ENCODE peak calls at places on chromosome 18, in ten cellular contexts. G is psoas muscle, R is SK-N-SH, V is uterus, D is H1, Z is cardiac muscle cell, C is pancreas, X is esophagus squamous epithelium, T is heart left ventricle, B is GM23338. H is an unnamed sample.

GRCh38 chr18:32383040-32383819 is 87.5 kb downstream of the GAREM1 start:
- DNase-seq in V (no peak), C (peak; percentile 56), B (no peak), G (no peak), X (no peak), T (no peak), D (no peak), R (no peak), Z (peak; percentile 93), H (no peak)

GRCh38 chr18:40417501-40417900 is 1537.5 kb upstream of the PIK3C3 start:
- DNase-seq in T (no peak), X (no peak), B (no peak), Z (no peak), G (no peak), V (no peak), C (no peak), R (no peak), D (no peak), H (no peak)

GRCh38 chr18:80253236-80253635 is 5.9 kb upstream of the PARD6G start:
- DNase-seq in C (peak; percentile 5), G (no peak), T (no peak), B (no peak), X (no peak), R (no peak), D (no peak), Z (no peak), V (no peak), H (no peak)

GRCh38 chr18:12046751-12047335 is 46.8 kb upstream of the ANKRD62 start:
- DNase-seq in D (no peak), X (no peak), G (no peak), R (no peak), B (peak; percentile 45), T (no peak), V (no peak), C (peak; percentile 15), Z (no peak), H (no peak)

GRCh38 chr18:5418985-5419495 is 123.5 kb upstream of the ZBTB14 start:
- DNase-seq in C (no peak), Z (peak; percentile 42), X (no peak), G (no peak), R (no peak), B (no peak), T (no peak), V (no peak), D (no peak), H (no peak)

GRCh38 chr18:74498712-74499629 is 2.8 kb downstream of the CNDP2 start:
- DNase-seq in G (no peak), D (no peak), B (no peak), C (peak; percentile 31), V (no peak), X (peak; percentile 26), R (no peak), Z (no peak), T (peak; percentile 52), H (peak; percentile 85)

GRCh38 chr18:5582054-5582453 is 38.3 kb upstream of the EPB41L3 start:
- DNase-seq in G (no peak), R (no peak), Z (peak; percentile 61), V (peak; percentile 19), D (no peak), X (no peak), T (no peak), B (peak; percentile 71), C (no peak), H (no peak)

GRCh38 chr18:58005036-58005435 is 39.0 kb upstream of the NEDD4L start:
- DNase-seq in R (no peak), T (no peak), Z (no peak), C (no peak), B (no peak), V (no peak), D (no peak), X (no peak), G (no peak), H (no peak)

GRCh38 chr18:44680271-44681038 is at the start of gene SETBP1:
- DNase-seq in V (peak; percentile 87), X (peak; percentile 19), C (peak; percentile 73), T (peak; percentile 82), B (peak; percentile 62), Z (peak; percentile 58), R (peak; percentile 84), G (peak; percentile 89), D (no peak), H (peak; percentile 95)

GRCh38 chr18:44679056-44679911 is 1.4 kb upstream of the SETBP1 start:
- DNase-seq in C (peak; percentile 87), Z (peak; percentile 91), B (peak; percentile 81), T (peak; percentile 93), X (peak; percentile 37), R (peak; percentile 86), G (peak; percentile 92), V (peak; percentile 90), D (peak; percentile 46), H (peak; percentile 94)

GRCh38 chr18:44678725-44679055 is 2.0 kb upstream of the SETBP1 start:
- DNase-seq in V (no peak), X (no peak), G (no peak), C (no peak), B (no peak), T (no peak), R (no peak), D (no peak), Z (no peak), H (no peak)

GRCh38 chr18:44681039-44681595 is 429 bp downstream of the SETBP1 start:
- DNase-seq in B (no peak), G (no peak), V (peak; percentile 30), T (no peak), C (no peak), R (peak; percentile 35), D (no peak), X (no peak), Z (no peak), H (no peak)

DNA sequence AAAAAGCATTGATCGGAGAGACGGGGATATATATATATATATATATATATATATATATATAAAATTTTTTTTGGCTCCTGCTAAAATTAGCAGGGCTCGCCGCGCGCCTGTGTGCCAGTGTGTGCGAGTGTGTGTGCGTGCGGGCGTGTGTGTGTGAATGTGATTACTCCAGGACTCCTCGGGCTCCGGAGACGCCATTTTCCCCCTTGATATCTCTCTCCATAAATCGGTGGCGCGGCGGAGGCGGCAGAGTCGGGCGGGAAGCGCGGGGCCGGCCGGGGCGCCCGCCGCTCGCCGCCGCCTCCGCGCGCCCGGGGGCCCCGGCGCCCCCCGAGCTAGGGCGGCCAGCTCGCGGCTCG is 797 bp upstream of the SETBP1 start:
- DNase-seq in Z (peak; percentile 66), G (peak; percentile 87), B (peak; percentile 72), V (peak; percentile 71), X (no peak), T (peak; percentile 78), R (peak; percentile 82), D (no peak), C (peak; percentile 61), H (peak; percentile 88)
- H3K27ac ChIP-seq in Z (peak overlapping the region; percentile 80), G (peak overlapping the region; percentile 95), B (no peak overlapping the region), V (peak overlapping the region; percentile 99), X (peak overlapping the region; percentile 90), T (peak overlapping the region; percentile 95), R (peak overlapping the region; percentile 70), D (no peak overlapping the region), C (peak overlapping the region; percentile 81), H (peak overlapping the region; percentile 98)

GRCh38 chr18:56130481-56130880 is 507.9 kb downstream of the TXNL1 start:
- DNase-seq in B (no peak), Z (peak; percentile 22), R (no peak), G (no peak), T (no peak), V (no peak), X (no peak), C (no peak), D (no peak), H (no peak)

GRCh38 chr18:56127322-56128099 is 510.9 kb downstream of the TXNL1 start:
- DNase-seq in T (no peak), B (no peak), V (no peak), C (no peak), G (no peak), R (no peak), X (no peak), D (no peak), Z (peak; percentile 43), H (no peak)

GRCh38 chr18:56124186-56124585 is 514.2 kb downstream of the TXNL1 start:
- DNase-seq in Z (peak; percentile 23), C (no peak), B (no peak), X (no peak), G (no peak), T (no peak), R (no peak), D (no peak), V (no peak), H (no peak)

DNA sequence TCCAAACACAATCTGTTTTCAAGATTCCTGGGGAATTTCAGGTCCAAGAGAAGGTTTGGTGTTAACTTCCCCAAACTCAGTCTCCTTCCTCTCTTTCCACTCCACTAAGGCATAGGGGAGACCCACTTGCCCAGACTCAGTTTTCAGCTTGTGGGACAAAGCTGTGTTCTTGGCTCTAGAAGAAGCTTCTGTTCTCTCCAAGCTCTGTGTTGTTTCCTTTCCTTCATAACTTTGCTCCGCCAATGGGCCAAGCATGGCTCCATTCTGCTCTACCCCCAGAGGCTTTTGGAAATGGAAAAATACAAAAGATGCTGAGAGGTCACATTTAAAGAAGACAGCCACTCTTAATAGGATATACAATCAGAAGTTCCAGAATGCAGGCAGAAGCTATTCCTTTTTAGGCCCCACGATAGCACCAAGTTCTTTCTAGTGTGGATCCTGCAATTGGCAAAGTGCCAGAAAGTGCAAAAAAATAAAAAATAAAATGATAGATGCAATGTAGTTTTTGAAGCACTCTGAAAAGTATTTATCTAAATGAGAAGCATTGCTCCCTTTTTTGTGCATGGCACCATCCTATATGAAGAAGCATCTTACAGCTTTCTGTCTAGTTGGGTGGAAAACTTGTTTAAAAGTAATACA is 510.1 kb downstream of the TXNL1 start:
- DNase-seq in T (no peak), G (no peak), X (no peak), V (no peak), C (no peak), R (no peak), D (no peak), B (no peak), Z (no peak), H (no peak)
- H3K4me3 ChIP-seq in T (no peak overlapping the region), G (no peak overlapping the region), X (no peak overlapping the region), V (no peak overlapping the region), C (no peak overlapping the region), R (no peak overlapping the region), D (no peak overlapping the region), B (no peak overlapping the region), Z (no peak overlapping the region), H (no peak overlapping the region)

GRCh38 chr18:9987931-9988330 is 74.1 kb downstream of the VAPA start:
- DNase-seq in V (no peak), G (no peak), Z (no peak), B (no peak), X (no peak), T (peak; percentile 51), C (peak; percentile 59), D (no peak), R (no peak), H (peak; percentile 79)
- TF ChIP-seq CTCF in V (no peak), G (no peak), Z (no peak), B (no peak), X (no peak), T (no peak), C (no peak), D (no peak), R (no peak), H (no peak)

GRCh38 chr18:41959045-41959444 is 4.0 kb downstream of the PIK3C3 start:
- DNase-seq in C (no peak), Z (no peak), T (no peak), R (no peak), B (no peak), X (no peak), V (no peak), G (no peak), D (no peak), H (no peak)

GRCh38 chr18:41954827-41955613 is at the start of gene PIK3C3:
- DNase-seq in Z (peak; percentile 99), V (peak; percentile 97), R (peak; percentile 88), T (peak; percentile 98), X (peak; percentile 52), C (peak; percentile 98), D (peak; percentile 88), G (peak; percentile 99), B (peak; percentile 96), H (peak; percentile 98)

DNA sequence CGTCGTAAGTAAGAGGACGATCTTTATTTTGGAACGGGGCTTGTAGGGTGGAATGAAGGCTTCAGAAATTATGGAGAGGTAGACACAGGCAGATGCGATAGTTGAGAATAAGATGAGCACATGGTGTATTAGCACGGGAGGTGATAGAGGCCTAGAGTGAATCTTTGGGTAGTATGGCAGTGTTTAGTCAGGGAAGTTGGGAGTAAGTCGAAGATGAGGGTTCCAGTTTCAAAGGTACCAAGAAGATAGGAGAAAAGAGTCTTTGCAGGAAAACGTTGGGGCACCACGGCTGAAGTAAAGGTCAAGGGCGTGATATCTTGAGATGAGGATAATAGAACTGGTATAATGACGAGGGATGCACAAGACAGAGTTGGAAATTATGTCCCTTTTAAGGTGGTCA is 654 bp downstream of the PIK3C3 start:
- DNase-seq in R (peak; percentile 15), C (no peak), B (no peak), X (no peak), T (no peak), G (no peak), Z (no peak), V (no peak), D (no peak), H (no peak)
- H3K27ac ChIP-seq in R (peak overlapping the region; percentile 73), C (no peak overlapping the region), B (peak overlapping the region; percentile 51), X (peak overlapping the region; percentile 67), T (peak overlapping the region; percentile 70), G (peak overlapping the region; percentile 86), Z (peak overlapping the region; percentile 85), V (peak overlapping the region; percentile 54), D (no peak overlapping the region), H (no peak overlapping the region)

H was measured in kidney.